ENCODE peak calls at places on chromosomes 16 and 17, in five cellular contexts. O is activated naive CD4-positive, alpha-beta T cell treated with anti-CD3 and anti-CD28 coated beads, Interleukin-2, amount 10 ng/mL, durations not matched to agents 7 days and 5 days; S is A549; A is OCI-M1; X is EL. K is an unnamed sample.

GRCh38 chr16:24997665-24998064 is 17.5 kb downstream of the ARHGAP17 start:
- DNase-seq in O (no peak), S (no peak), A (no peak), X (no peak), K (no peak)

GRCh38 chr17:3534881-3535252 is 22.7 kb downstream of the TRPV3 start:
- DNase-seq in O (no peak), S (peak), A (peak), X (peak), K (no peak)

GRCh38 chr16:85265161-85265784 is 153.0 kb upstream of the CIBAR2 start:
- DNase-seq in O (no peak), S (no peak), A (no peak), X (no peak), K (no peak)

GRCh38 chr17:30716461-30717289 is 107.8 kb downstream of the CRLF3 start:
- DNase-seq in O (no peak), S (peak), A (peak), X (no peak), K (peak)

GRCh38 chr16:6165330-6165984 is 1067.9 kb upstream of the EEF2KMT start:
- DNase-seq in O (no peak), S (peak), A (peak), X (no peak), K (no peak)

GRCh38 chr16:48385272-48385953 is at the start of gene SIAH1:
- DNase-seq in O (peak), S (peak), A (peak), X (peak), K (peak)

GRCh38 chr17:1649844-1650409 is at the start of gene RILP:
- DNase-seq in O (peak), S (peak), A (peak), X (no peak), K (peak)

GRCh38 chr16:28105297-28105696 is 41.8 kb upstream of the GSG1L start:
- DNase-seq in O (no peak), S (no peak), A (no peak), X (no peak), K (no peak)

GRCh38 chr17:34254651-34255380 is at the start of gene CCL2:
- DNase-seq in O (no peak), S (peak), A (peak), X (peak), K (no peak)

GRCh38 chr16:75252946-75253911 is 1.8 kb upstream of the BCAR1 start:
- DNase-seq in O (no peak), S (no peak), A (no peak), X (peak), K (no peak)

GRCh38 chr16:11330526-11331237 is 14.6 kb upstream of the RMI2 start:
- DNase-seq in O (no peak), S (no peak), A (no peak), X (no peak), K (no peak)

GRCh38 chr16:80940069-80940856 is 66.4 kb downstream of the CMC2 start:
- DNase-seq in O (no peak), S (no peak), A (no peak), X (no peak), K (no peak)

GRCh38 chr17:29855686-29856085 is 74.3 kb downstream of the SSH2 start:
- DNase-seq in O (no peak), S (no peak), A (no peak), X (peak), K (no peak)

GRCh38 chr16:8575399-8575798 is 14.9 kb downstream of the TMEM114 start:
- DNase-seq in O (no peak), S (no peak), A (no peak), X (no peak), K (no peak)

GRCh38 chr16:27224741-27225300 is 21.5 kb downstream of the KDM8 start:
- DNase-seq in O (no peak), S (no peak), A (no peak), X (no peak), K (no peak)

GRCh38 chr17:9987779-9988585 is 82.9 kb upstream of the RCVRN start:
- DNase-seq in O (peak), S (peak), A (peak), X (peak), K (peak)

GRCh38 chr17:66537518-66537917 is 235.1 kb downstream of the PRKCA start:
- DNase-seq in O (no peak), S (no peak), A (no peak), X (no peak), K (no peak)

K was measured in DND-41.